ENCODE peak calls at places on chromosomes 16 and 17, in ten cellular contexts. One of them, this sample, is unnamed.

GRCh38 chr17:81912441-81913309 is 1.5 kb upstream of the PCYT2 start:
- DNase-seq in brain pericyte: no peak
- DNase-seq in OCI-LY7: no peak
- DNase-seq in GM23248: no peak
- DNase-seq in cerebellar cortex: no peak
- DNase-seq in GDM1: no peak
- DNase-seq in AG08396: no peak
- DNase-seq in activated CD4-positive, alpha-beta T cell treated with anti-CD3 and anti-CD28 coated beads, Interleukin-2, amount 50 U/mL, for 4 hours: no peak
- DNase-seq in dermis blood vessel endothelial cell: no peak
- DNase-seq in memory B cell: no peak
- DNase-seq in this sample: no peak

GRCh38 chr17:44921122-44921882 is 6.0 kb upstream of the GFAP start:
- DNase-seq in activated CD4-positive, alpha-beta T cell treated with anti-CD3 and anti-CD28 coated beads, Interleukin-2, amount 50 U/mL, for 4 hours: no peak
- DNase-seq in OCI-LY7: no peak
- DNase-seq in GDM1: no peak
- DNase-seq in memory B cell: no peak
- DNase-seq in cerebellar cortex: no peak
- DNase-seq in dermis blood vessel endothelial cell: no peak
- DNase-seq in brain pericyte: no peak
- DNase-seq in GM23248: no peak
- DNase-seq in AG08396: no peak
- DNase-seq in this sample: peak

GRCh38 chr17:59601130-59601529 is 18.6 kb upstream of the CLTC start:
- DNase-seq in AG08396: no peak
- DNase-seq in dermis blood vessel endothelial cell: no peak
- DNase-seq in GM23248: no peak
- DNase-seq in GDM1: no peak
- DNase-seq in cerebellar cortex: no peak
- DNase-seq in activated CD4-positive, alpha-beta T cell treated with anti-CD3 and anti-CD28 coated beads, Interleukin-2, amount 50 U/mL, for 4 hours: no peak
- DNase-seq in memory B cell: no peak
- DNase-seq in brain pericyte: no peak
- DNase-seq in OCI-LY7: no peak
- DNase-seq in this sample: no peak

GRCh38 chr16:69741519-69741918 is 13.2 kb downstream of the NOB1 start:
- DNase-seq in dermis blood vessel endothelial cell: no peak
- DNase-seq in GDM1: no peak
- DNase-seq in OCI-LY7: no peak
- DNase-seq in activated CD4-positive, alpha-beta T cell treated with anti-CD3 and anti-CD28 coated beads, Interleukin-2, amount 50 U/mL, for 4 hours: no peak
- DNase-seq in memory B cell: no peak
- DNase-seq in GM23248: no peak
- DNase-seq in AG08396: no peak
- DNase-seq in cerebellar cortex: peak
- DNase-seq in brain pericyte: no peak
- DNase-seq in this sample: no peak

GRCh38 chr17:9860851-9861250 is 35.1 kb downstream of the GLP2R start:
- DNase-seq in cerebellar cortex: no peak
- DNase-seq in dermis blood vessel endothelial cell: no peak
- DNase-seq in memory B cell: no peak
- DNase-seq in OCI-LY7: no peak
- DNase-seq in GM23248: no peak
- DNase-seq in brain pericyte: no peak
- DNase-seq in GDM1: no peak
- DNase-seq in AG08396: no peak
- DNase-seq in activated CD4-positive, alpha-beta T cell treated with anti-CD3 and anti-CD28 coated beads, Interleukin-2, amount 50 U/mL, for 4 hours: no peak
- DNase-seq in this sample: no peak

GRCh38 chr16:46721885-46722284 is 26.3 kb downstream of the MYLK3 start:
- DNase-seq in cerebellar cortex: no peak
- DNase-seq in brain pericyte: no peak
- DNase-seq in OCI-LY7: no peak
- DNase-seq in GM23248: no peak
- DNase-seq in memory B cell: no peak
- DNase-seq in activated CD4-positive, alpha-beta T cell treated with anti-CD3 and anti-CD28 coated beads, Interleukin-2, amount 50 U/mL, for 4 hours: no peak
- DNase-seq in GDM1: no peak
- DNase-seq in AG08396: no peak
- DNase-seq in dermis blood vessel endothelial cell: no peak
- DNase-seq in this sample: no peak

GRCh38 chr17:17966399-17966798 is 5.8 kb downstream of the TOM1L2 start:
- DNase-seq in activated CD4-positive, alpha-beta T cell treated with anti-CD3 and anti-CD28 coated beads, Interleukin-2, amount 50 U/mL, for 4 hours: no peak
- DNase-seq in OCI-LY7: no peak
- DNase-seq in GDM1: no peak
- DNase-seq in dermis blood vessel endothelial cell: no peak
- DNase-seq in AG08396: no peak
- DNase-seq in cerebellar cortex: no peak
- DNase-seq in GM23248: no peak
- DNase-seq in memory B cell: no peak
- DNase-seq in brain pericyte: no peak
- DNase-seq in this sample: no peak

GRCh38 chr17:44187131-44187899 is 543 bp downstream of the TMUB2 start:
- DNase-seq in GDM1: no peak
- DNase-seq in activated CD4-positive, alpha-beta T cell treated with anti-CD3 and anti-CD28 coated beads, Interleukin-2, amount 50 U/mL, for 4 hours: no peak
- DNase-seq in dermis blood vessel endothelial cell: peak
- DNase-seq in brain pericyte: no peak
- DNase-seq in GM23248: peak
- DNase-seq in OCI-LY7: no peak
- DNase-seq in memory B cell: no peak
- DNase-seq in AG08396: no peak
- DNase-seq in cerebellar cortex: no peak
- DNase-seq in this sample: no peak

GRCh38 chr16:22225060-22225459 is 19.0 kb downstream of the EEF2K start:
- DNase-seq in activated CD4-positive, alpha-beta T cell treated with anti-CD3 and anti-CD28 coated beads, Interleukin-2, amount 50 U/mL, for 4 hours: no peak
- DNase-seq in dermis blood vessel endothelial cell: no peak
- DNase-seq in cerebellar cortex: no peak
- DNase-seq in brain pericyte: no peak
- DNase-seq in GDM1: no peak
- DNase-seq in memory B cell: no peak
- DNase-seq in AG08396: no peak
- DNase-seq in GM23248: peak
- DNase-seq in OCI-LY7: no peak
- DNase-seq in this sample: no peak

GRCh38 chr16:9845661-9846361 is 336.4 kb downstream of the GRIN2A start:
- DNase-seq in GM23248: peak
- DNase-seq in brain pericyte: no peak
- DNase-seq in cerebellar cortex: no peak
- DNase-seq in AG08396: no peak
- DNase-seq in OCI-LY7: no peak
- DNase-seq in memory B cell: no peak
- DNase-seq in activated CD4-positive, alpha-beta T cell treated with anti-CD3 and anti-CD28 coated beads, Interleukin-2, amount 50 U/mL, for 4 hours: no peak
- DNase-seq in dermis blood vessel endothelial cell: peak
- DNase-seq in GDM1: no peak
- DNase-seq in this sample: no peak

GRCh38 chr17:34173221-34173620 is 81.9 kb upstream of the CCL2 start:
- DNase-seq in cerebellar cortex: no peak
- DNase-seq in OCI-LY7: no peak
- DNase-seq in GM23248: peak
- DNase-seq in activated CD4-positive, alpha-beta T cell treated with anti-CD3 and anti-CD28 coated beads, Interleukin-2, amount 50 U/mL, for 4 hours: no peak
- DNase-seq in AG08396: peak
- DNase-seq in brain pericyte: no peak
- DNase-seq in GDM1: no peak
- DNase-seq in memory B cell: no peak
- DNase-seq in dermis blood vessel endothelial cell: no peak
- DNase-seq in this sample: no peak

GRCh38 chr17:57563968-57564367 is 181.1 kb downstream of the CCDC182 start:
- DNase-seq in activated CD4-positive, alpha-beta T cell treated with anti-CD3 and anti-CD28 coated beads, Interleukin-2, amount 50 U/mL, for 4 hours: no peak
- DNase-seq in OCI-LY7: no peak
- DNase-seq in GDM1: no peak
- DNase-seq in cerebellar cortex: peak
- DNase-seq in dermis blood vessel endothelial cell: no peak
- DNase-seq in GM23248: no peak
- DNase-seq in memory B cell: no peak
- DNase-seq in brain pericyte: no peak
- DNase-seq in AG08396: no peak
- DNase-seq in this sample: no peak

GRCh38 chr16:55662641-55663040 is 6.9 kb downstream of the SLC6A2 start:
- DNase-seq in AG08396: no peak
- DNase-seq in dermis blood vessel endothelial cell: no peak
- DNase-seq in GDM1: no peak
- DNase-seq in cerebellar cortex: no peak
- DNase-seq in brain pericyte: no peak
- DNase-seq in memory B cell: no peak
- DNase-seq in activated CD4-positive, alpha-beta T cell treated with anti-CD3 and anti-CD28 coated beads, Interleukin-2, amount 50 U/mL, for 4 hours: no peak
- DNase-seq in GM23248: no peak
- DNase-seq in OCI-LY7: no peak
- DNase-seq in this sample: no peak

GRCh38 chr16:10039220-10040096 is 142.8 kb downstream of the GRIN2A start:
- DNase-seq in GDM1: no peak
- DNase-seq in GM23248: no peak
- DNase-seq in activated CD4-positive, alpha-beta T cell treated with anti-CD3 and anti-CD28 coated beads, Interleukin-2, amount 50 U/mL, for 4 hours: no peak
- DNase-seq in brain pericyte: no peak
- DNase-seq in dermis blood vessel endothelial cell: no peak
- DNase-seq in memory B cell: no peak
- DNase-seq in cerebellar cortex: peak
- DNase-seq in OCI-LY7: no peak
- DNase-seq in AG08396: peak
- DNase-seq in this sample: no peak

GRCh38 chr16:46996391-46996790 is 22.9 kb upstream of the DNAJA2 start:
- DNase-seq in GDM1: no peak
- DNase-seq in cerebellar cortex: no peak
- DNase-seq in GM23248: no peak
- DNase-seq in OCI-LY7: no peak
- DNase-seq in AG08396: no peak
- DNase-seq in memory B cell: no peak
- DNase-seq in activated CD4-positive, alpha-beta T cell treated with anti-CD3 and anti-CD28 coated beads, Interleukin-2, amount 50 U/mL, for 4 hours: no peak
- DNase-seq in brain pericyte: no peak
- DNase-seq in dermis blood vessel endothelial cell: no peak
- DNase-seq in this sample: no peak

GRCh38 chr17:1304962-1305361 is 25.5 kb downstream of the TRARG1 start:
- DNase-seq in brain pericyte: no peak
- DNase-seq in activated CD4-positive, alpha-beta T cell treated with anti-CD3 and anti-CD28 coated beads, Interleukin-2, amount 50 U/mL, for 4 hours: no peak
- DNase-seq in memory B cell: no peak
- DNase-seq in dermis blood vessel endothelial cell: no peak
- DNase-seq in GM23248: no peak
- DNase-seq in cerebellar cortex: no peak
- DNase-seq in GDM1: no peak
- DNase-seq in OCI-LY7: no peak
- DNase-seq in AG08396: no peak
- DNase-seq in this sample: no peak

GRCh38 chr16:77169650-77170236 is 21.2 kb upstream of the MON1B start:
- DNase-seq in activated CD4-positive, alpha-beta T cell treated with anti-CD3 and anti-CD28 coated beads, Interleukin-2, amount 50 U/mL, for 4 hours: peak
- DNase-seq in GDM1: no peak
- DNase-seq in OCI-LY7: peak
- DNase-seq in AG08396: no peak
- DNase-seq in dermis blood vessel endothelial cell: peak
- DNase-seq in memory B cell: peak
- DNase-seq in GM23248: peak
- DNase-seq in cerebellar cortex: peak
- DNase-seq in brain pericyte: no peak
- DNase-seq in this sample: no peak

GRCh38 chr16:86836503-86837125 is 258.3 kb downstream of the FOXL1 start:
- DNase-seq in memory B cell: no peak
- DNase-seq in OCI-LY7: no peak
- DNase-seq in GM23248: peak
- DNase-seq in cerebellar cortex: no peak
- DNase-seq in brain pericyte: no peak
- DNase-seq in GDM1: no peak
- DNase-seq in dermis blood vessel endothelial cell: peak
- DNase-seq in AG08396: peak
- DNase-seq in activated CD4-positive, alpha-beta T cell treated with anti-CD3 and anti-CD28 coated beads, Interleukin-2, amount 50 U/mL, for 4 hours: no peak
- DNase-seq in this sample: peak

GRCh38 chr16:68786685-68787418 is 49.8 kb downstream of the CDH1 start:
- DNase-seq in memory B cell: no peak
- DNase-seq in GDM1: no peak
- DNase-seq in GM23248: peak
- DNase-seq in OCI-LY7: no peak
- DNase-seq in brain pericyte: no peak
- DNase-seq in activated CD4-positive, alpha-beta T cell treated with anti-CD3 and anti-CD28 coated beads, Interleukin-2, amount 50 U/mL, for 4 hours: no peak
- DNase-seq in AG08396: peak
- DNase-seq in dermis blood vessel endothelial cell: no peak
- DNase-seq in cerebellar cortex: no peak
- DNase-seq in this sample: no peak

GRCh38 chr17:58006563-58006923 is 503 bp downstream of the SRSF1 start:
- DNase-seq in brain pericyte: no peak
- DNase-seq in AG08396: peak
- DNase-seq in memory B cell: no peak
- DNase-seq in GM23248: peak
- DNase-seq in GDM1: peak
- DNase-seq in cerebellar cortex: peak
- DNase-seq in OCI-LY7: peak
- DNase-seq in dermis blood vessel endothelial cell: peak
- DNase-seq in activated CD4-positive, alpha-beta T cell treated with anti-CD3 and anti-CD28 coated beads, Interleukin-2, amount 50 U/mL, for 4 hours: peak
- DNase-seq in this sample: peak

GRCh38 chr16:11964761-11965539 is at the start of gene TNFRSF17:
- DNase-seq in dermis blood vessel endothelial cell: no peak
- DNase-seq in GDM1: no peak
- DNase-seq in AG08396: no peak
- DNase-seq in cerebellar cortex: no peak
- DNase-seq in brain pericyte: no peak
- DNase-seq in activated CD4-positive, alpha-beta T cell treated with anti-CD3 and anti-CD28 coated beads, Interleukin-2, amount 50 U/mL, for 4 hours: no peak
- DNase-seq in memory B cell: no peak
- DNase-seq in GM23248: peak
- DNase-seq in OCI-LY7: peak
- DNase-seq in this sample: peak

GRCh38 chr17:17062866-17063265 is 20.6 kb downstream of the MPRIP start:
- DNase-seq in AG08396: no peak
- DNase-seq in OCI-LY7: no peak
- DNase-seq in activated CD4-positive, alpha-beta T cell treated with anti-CD3 and anti-CD28 coated beads, Interleukin-2, amount 50 U/mL, for 4 hours: no peak
- DNase-seq in GDM1: no peak
- DNase-seq in GM23248: no peak
- DNase-seq in dermis blood vessel endothelial cell: no peak
- DNase-seq in memory B cell: no peak
- DNase-seq in brain pericyte: no peak
- DNase-seq in cerebellar cortex: no peak
- DNase-seq in this sample: peak

GRCh38 chr16:27461483-27462171 is 59.7 kb downstream of the IL21R start:
- DNase-seq in GDM1: no peak
- DNase-seq in OCI-LY7: no peak
- DNase-seq in GM23248: no peak
- DNase-seq in dermis blood vessel endothelial cell: peak
- DNase-seq in cerebellar cortex: no peak
- DNase-seq in activated CD4-positive, alpha-beta T cell treated with anti-CD3 and anti-CD28 coated beads, Interleukin-2, amount 50 U/mL, for 4 hours: no peak
- DNase-seq in brain pericyte: no peak
- DNase-seq in memory B cell: no peak
- DNase-seq in AG08396: no peak
- DNase-seq in this sample: peak

GRCh38 chr17:17935321-17936271 is 36.6 kb downstream of the TOM1L2 start:
- DNase-seq in brain pericyte: no peak
- DNase-seq in memory B cell: no peak
- DNase-seq in GM23248: peak
- DNase-seq in AG08396: peak
- DNase-seq in activated CD4-positive, alpha-beta T cell treated with anti-CD3 and anti-CD28 coated beads, Interleukin-2, amount 50 U/mL, for 4 hours: no peak
- DNase-seq in OCI-LY7: no peak
- DNase-seq in dermis blood vessel endothelial cell: no peak
- DNase-seq in cerebellar cortex: peak
- DNase-seq in GDM1: no peak
- DNase-seq in this sample: peak

GRCh38 chr16:68128577-68129305 is 43.6 kb downstream of the NFATC3 start:
- DNase-seq in cerebellar cortex: no peak
- DNase-seq in OCI-LY7: no peak
- DNase-seq in GDM1: no peak
- DNase-seq in brain pericyte: no peak
- DNase-seq in memory B cell: no peak
- DNase-seq in AG08396: no peak
- DNase-seq in GM23248: peak
- DNase-seq in activated CD4-positive, alpha-beta T cell treated with anti-CD3 and anti-CD28 coated beads, Interleukin-2, amount 50 U/mL, for 4 hours: no peak
- DNase-seq in dermis blood vessel endothelial cell: peak
- DNase-seq in this sample: no peak

GRCh38 chr17:1766382-1767135 is 4.7 kb downstream of the SERPINF1 start:
- DNase-seq in GDM1: no peak
- DNase-seq in AG08396: no peak
- DNase-seq in activated CD4-positive, alpha-beta T cell treated with anti-CD3 and anti-CD28 coated beads, Interleukin-2, amount 50 U/mL, for 4 hours: no peak
- DNase-seq in dermis blood vessel endothelial cell: no peak
- DNase-seq in cerebellar cortex: no peak
- DNase-seq in GM23248: no peak
- DNase-seq in brain pericyte: no peak
- DNase-seq in memory B cell: no peak
- DNase-seq in OCI-LY7: no peak
- DNase-seq in this sample: no peak

GRCh38 chr17:61487161-61487654 is 35.0 kb downstream of the TBX4 start:
- DNase-seq in GM23248: no peak
- DNase-seq in OCI-LY7: no peak
- DNase-seq in memory B cell: no peak
- DNase-seq in GDM1: no peak
- DNase-seq in AG08396: no peak
- DNase-seq in dermis blood vessel endothelial cell: no peak
- DNase-seq in cerebellar cortex: no peak
- DNase-seq in activated CD4-positive, alpha-beta T cell treated with anti-CD3 and anti-CD28 coated beads, Interleukin-2, amount 50 U/mL, for 4 hours: no peak
- DNase-seq in brain pericyte: no peak
- DNase-seq in this sample: peak

GRCh38 chr16:22721497-22722100 is 92.4 kb upstream of the HS3ST2 start:
- DNase-seq in OCI-LY7: no peak
- DNase-seq in cerebellar cortex: no peak
- DNase-seq in GDM1: no peak
- DNase-seq in activated CD4-positive, alpha-beta T cell treated with anti-CD3 and anti-CD28 coated beads, Interleukin-2, amount 50 U/mL, for 4 hours: no peak
- DNase-seq in brain pericyte: no peak
- DNase-seq in GM23248: peak
- DNase-seq in AG08396: no peak
- DNase-seq in memory B cell: no peak
- DNase-seq in dermis blood vessel endothelial cell: no peak
- DNase-seq in this sample: no peak

This sample was measured in posterior vena cava.